ENCODE peak calls at places on chromosomes 4 and X, in ten cellular contexts. One of them, this sample, is unnamed.

GRCh38 chrX:23317799-23318724 is 16.6 kb upstream of the PTCHD1 start:
- DNase-seq in fibroblast of villous mesenchyme: no peak
- DNase-seq in fibroblast of mammary gland: peak
- DNase-seq in suprapubic skin: no peak
- DNase-seq in body of pancreas: no peak
- DNase-seq in cardiac muscle cell: peak
- DNase-seq in AG04450: no peak
- DNase-seq in transverse colon: peak
- DNase-seq in epithelial cell of esophagus: peak
- DNase-seq in bronchial epithelial cell: no peak
- DNase-seq in this sample: peak

GRCh38 chr4:127604949-127605709 is 27.6 kb upstream of the INTU start:
- DNase-seq in fibroblast of villous mesenchyme: peak
- DNase-seq in fibroblast of mammary gland: peak
- DNase-seq in suprapubic skin: no peak
- DNase-seq in body of pancreas: no peak
- DNase-seq in cardiac muscle cell: peak
- DNase-seq in AG04450: no peak
- DNase-seq in transverse colon: no peak
- DNase-seq in epithelial cell of esophagus: peak
- DNase-seq in bronchial epithelial cell: peak
- DNase-seq in this sample: peak

GRCh38 chr4:142474398-142475087 is 371.6 kb downstream of the INPP4B start:
- DNase-seq in fibroblast of villous mesenchyme: no peak
- DNase-seq in fibroblast of mammary gland: no peak
- DNase-seq in suprapubic skin: no peak
- DNase-seq in body of pancreas: no peak
- DNase-seq in cardiac muscle cell: no peak
- DNase-seq in AG04450: no peak
- DNase-seq in transverse colon: no peak
- DNase-seq in epithelial cell of esophagus: peak
- DNase-seq in bronchial epithelial cell: peak
- DNase-seq in this sample: no peak

GRCh38 chr4:85860066-85860465 is 385.1 kb downstream of the ARHGAP24 start:
- DNase-seq in fibroblast of villous mesenchyme: no peak
- DNase-seq in fibroblast of mammary gland: peak
- DNase-seq in suprapubic skin: no peak
- DNase-seq in body of pancreas: no peak
- DNase-seq in cardiac muscle cell: peak
- DNase-seq in AG04450: no peak
- DNase-seq in transverse colon: no peak
- DNase-seq in epithelial cell of esophagus: peak
- DNase-seq in bronchial epithelial cell: peak
- DNase-seq in this sample: peak

GRCh38 chr4:40283968-40284367 is 51.2 kb upstream of the CHRNA9 start:
- DNase-seq in fibroblast of villous mesenchyme: no peak
- DNase-seq in fibroblast of mammary gland: peak
- DNase-seq in suprapubic skin: no peak
- DNase-seq in body of pancreas: no peak
- DNase-seq in cardiac muscle cell: no peak
- DNase-seq in AG04450: no peak
- DNase-seq in transverse colon: no peak
- DNase-seq in epithelial cell of esophagus: peak
- DNase-seq in bronchial epithelial cell: peak
- DNase-seq in this sample: peak

GRCh38 chr4:10106421-10107039 is 10.1 kb downstream of the WDR1 start:
- DNase-seq in fibroblast of villous mesenchyme: peak
- DNase-seq in fibroblast of mammary gland: peak
- DNase-seq in suprapubic skin: peak
- DNase-seq in body of pancreas: no peak
- DNase-seq in cardiac muscle cell: peak
- DNase-seq in AG04450: peak
- DNase-seq in transverse colon: peak
- DNase-seq in epithelial cell of esophagus: peak
- DNase-seq in bronchial epithelial cell: peak
- DNase-seq in this sample: peak

GRCh38 chr4:148443550-148444295 is 1.5 kb upstream of the NR3C2 start:
- DNase-seq in fibroblast of villous mesenchyme: no peak
- DNase-seq in fibroblast of mammary gland: no peak
- DNase-seq in suprapubic skin: no peak
- DNase-seq in body of pancreas: peak
- DNase-seq in cardiac muscle cell: no peak
- DNase-seq in AG04450: no peak
- DNase-seq in transverse colon: peak
- DNase-seq in epithelial cell of esophagus: peak
- DNase-seq in bronchial epithelial cell: no peak
- DNase-seq in this sample: no peak

GRCh38 chr4:168655182-168655581 is 158.3 kb downstream of the PALLD start:
- DNase-seq in fibroblast of villous mesenchyme: no peak
- DNase-seq in fibroblast of mammary gland: no peak
- DNase-seq in suprapubic skin: no peak
- DNase-seq in body of pancreas: no peak
- DNase-seq in cardiac muscle cell: no peak
- DNase-seq in AG04450: no peak
- DNase-seq in transverse colon: no peak
- DNase-seq in epithelial cell of esophagus: no peak
- DNase-seq in bronchial epithelial cell: no peak
- DNase-seq in this sample: no peak

GRCh38 chr4:29539226-29539625 is 1180.9 kb upstream of the PCDH7 start:
- DNase-seq in fibroblast of villous mesenchyme: peak
- DNase-seq in fibroblast of mammary gland: peak
- DNase-seq in suprapubic skin: no peak
- DNase-seq in body of pancreas: no peak
- DNase-seq in cardiac muscle cell: peak
- DNase-seq in AG04450: no peak
- DNase-seq in transverse colon: no peak
- DNase-seq in epithelial cell of esophagus: no peak
- DNase-seq in bronchial epithelial cell: no peak
- DNase-seq in this sample: no peak

GRCh38 chrX:133859860-133860259 is 125.5 kb downstream of the GPC3 start:
- DNase-seq in fibroblast of villous mesenchyme: peak
- DNase-seq in fibroblast of mammary gland: peak
- DNase-seq in suprapubic skin: no peak
- DNase-seq in body of pancreas: no peak
- DNase-seq in cardiac muscle cell: peak
- DNase-seq in AG04450: no peak
- DNase-seq in transverse colon: no peak
- DNase-seq in epithelial cell of esophagus: peak
- DNase-seq in bronchial epithelial cell: peak
- DNase-seq in this sample: peak

GRCh38 chrX:1094934-1095333 is 117.5 kb downstream of the CRLF2 start:
- DNase-seq in fibroblast of villous mesenchyme: no peak
- DNase-seq in fibroblast of mammary gland: no peak
- DNase-seq in suprapubic skin: peak
- DNase-seq in body of pancreas: no peak
- DNase-seq in cardiac muscle cell: no peak
- DNase-seq in AG04450: no peak
- DNase-seq in transverse colon: no peak
- DNase-seq in epithelial cell of esophagus: no peak
- DNase-seq in bronchial epithelial cell: no peak
- DNase-seq in this sample: no peak

DNA sequence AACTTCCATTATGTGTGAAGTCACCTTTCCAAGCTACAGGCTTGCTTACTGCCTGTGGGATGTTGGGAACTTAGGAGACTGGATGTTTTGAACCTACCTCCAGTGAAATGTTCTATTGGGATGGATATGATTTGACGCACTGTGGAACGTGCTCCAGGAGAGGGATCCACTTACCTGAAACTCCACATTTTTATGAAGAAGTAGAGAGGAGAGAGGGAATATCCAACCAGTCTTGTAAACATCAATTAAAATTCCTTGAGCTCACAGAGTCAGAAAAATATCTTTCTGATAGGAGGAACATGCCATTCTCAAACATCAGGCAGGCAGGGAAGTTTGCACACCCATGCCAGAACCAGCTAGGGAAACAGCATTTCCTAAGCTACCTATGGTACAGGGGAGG is 91.1 kb upstream of the MAOA start:
- DNase-seq in fibroblast of villous mesenchyme: no peak
- DNase-seq in fibroblast of mammary gland: no peak
- DNase-seq in suprapubic skin: no peak
- DNase-seq in body of pancreas: no peak
- DNase-seq in cardiac muscle cell: no peak
- DNase-seq in AG04450: no peak
- DNase-seq in transverse colon: no peak
- DNase-seq in epithelial cell of esophagus: peak
- DNase-seq in bronchial epithelial cell: no peak
- DNase-seq in this sample: no peak
- TF ChIP-seq CTCF in fibroblast of villous mesenchyme: no peak
- TF ChIP-seq CTCF in fibroblast of mammary gland: no peak
- TF ChIP-seq CTCF in suprapubic skin: no peak
- TF ChIP-seq CTCF in body of pancreas: peak
- TF ChIP-seq CTCF in cardiac muscle cell: no peak
- TF ChIP-seq CTCF in AG04450: no peak
- TF ChIP-seq CTCF in transverse colon: no peak
- TF ChIP-seq CTCF in epithelial cell of esophagus: no peak
- TF ChIP-seq CTCF in bronchial epithelial cell: peak
- TF ChIP-seq CTCF in this sample: no peak

GRCh38 chrX:109266034-109266433 is 215.9 kb downstream of the GUCY2F start:
- DNase-seq in fibroblast of villous mesenchyme: no peak
- DNase-seq in fibroblast of mammary gland: no peak
- DNase-seq in suprapubic skin: no peak
- DNase-seq in body of pancreas: no peak
- DNase-seq in cardiac muscle cell: no peak
- DNase-seq in AG04450: no peak
- DNase-seq in transverse colon: no peak
- DNase-seq in epithelial cell of esophagus: no peak
- DNase-seq in bronchial epithelial cell: no peak
- DNase-seq in this sample: no peak

GRCh38 chrX:109270580-109271484 is 211.1 kb downstream of the GUCY2F start:
- DNase-seq in fibroblast of villous mesenchyme: no peak
- DNase-seq in fibroblast of mammary gland: peak
- DNase-seq in suprapubic skin: no peak
- DNase-seq in body of pancreas: no peak
- DNase-seq in cardiac muscle cell: peak
- DNase-seq in AG04450: no peak
- DNase-seq in transverse colon: peak
- DNase-seq in epithelial cell of esophagus: peak
- DNase-seq in bronchial epithelial cell: peak
- DNase-seq in this sample: no peak

GRCh38 chrX:109264878-109265277 is 217.0 kb downstream of the GUCY2F start:
- DNase-seq in fibroblast of villous mesenchyme: no peak
- DNase-seq in fibroblast of mammary gland: no peak
- DNase-seq in suprapubic skin: no peak
- DNase-seq in body of pancreas: no peak
- DNase-seq in cardiac muscle cell: no peak
- DNase-seq in AG04450: no peak
- DNase-seq in transverse colon: no peak
- DNase-seq in epithelial cell of esophagus: no peak
- DNase-seq in bronchial epithelial cell: no peak
- DNase-seq in this sample: no peak

GRCh38 chrX:109268340-109268739 is 213.5 kb downstream of the GUCY2F start:
- DNase-seq in fibroblast of villous mesenchyme: no peak
- DNase-seq in fibroblast of mammary gland: no peak
- DNase-seq in suprapubic skin: no peak
- DNase-seq in body of pancreas: no peak
- DNase-seq in cardiac muscle cell: no peak
- DNase-seq in AG04450: no peak
- DNase-seq in transverse colon: no peak
- DNase-seq in epithelial cell of esophagus: peak
- DNase-seq in bronchial epithelial cell: peak
- DNase-seq in this sample: no peak
- H3K4me3 ChIP-seq in fibroblast of villous mesenchyme: no peak
- H3K4me3 ChIP-seq in fibroblast of mammary gland: no peak
- H3K4me3 ChIP-seq in suprapubic skin: no peak
- H3K4me3 ChIP-seq in body of pancreas: no peak
- H3K4me3 ChIP-seq in cardiac muscle cell: no peak
- H3K4me3 ChIP-seq in AG04450: no peak
- H3K4me3 ChIP-seq in transverse colon: no peak
- H3K4me3 ChIP-seq in epithelial cell of esophagus: no peak
- H3K4me3 ChIP-seq in bronchial epithelial cell: no peak
- H3K4me3 ChIP-seq in this sample: no peak

GRCh38 chr4:112266823-112267222 is 18.9 kb downstream of the TIFA start:
- DNase-seq in fibroblast of villous mesenchyme: peak
- DNase-seq in fibroblast of mammary gland: peak
- DNase-seq in suprapubic skin: no peak
- DNase-seq in body of pancreas: no peak
- DNase-seq in cardiac muscle cell: peak
- DNase-seq in AG04450: no peak
- DNase-seq in transverse colon: no peak
- DNase-seq in epithelial cell of esophagus: peak
- DNase-seq in bronchial epithelial cell: no peak
- DNase-seq in this sample: peak
- TF ChIP-seq CTCF in fibroblast of villous mesenchyme: peak
- TF ChIP-seq CTCF in fibroblast of mammary gland: peak
- TF ChIP-seq CTCF in suprapubic skin: peak
- TF ChIP-seq CTCF in body of pancreas: peak
- TF ChIP-seq CTCF in cardiac muscle cell: peak
- TF ChIP-seq CTCF in AG04450: peak
- TF ChIP-seq CTCF in transverse colon: peak
- TF ChIP-seq CTCF in epithelial cell of esophagus: peak
- TF ChIP-seq CTCF in bronchial epithelial cell: no peak
- TF ChIP-seq CTCF in this sample: peak

GRCh38 chr4:82099863-82100579 is 273.8 kb downstream of the HNRNPD start:
- DNase-seq in fibroblast of villous mesenchyme: no peak
- DNase-seq in fibroblast of mammary gland: peak
- DNase-seq in suprapubic skin: no peak
- DNase-seq in body of pancreas: no peak
- DNase-seq in cardiac muscle cell: no peak
- DNase-seq in AG04450: no peak
- DNase-seq in transverse colon: no peak
- DNase-seq in epithelial cell of esophagus: peak
- DNase-seq in bronchial epithelial cell: peak
- DNase-seq in this sample: peak
- H3K4me3 ChIP-seq in fibroblast of villous mesenchyme: no peak
- H3K4me3 ChIP-seq in fibroblast of mammary gland: no peak
- H3K4me3 ChIP-seq in suprapubic skin: no peak
- H3K4me3 ChIP-seq in body of pancreas: no peak
- H3K4me3 ChIP-seq in cardiac muscle cell: no peak
- H3K4me3 ChIP-seq in AG04450: no peak
- H3K4me3 ChIP-seq in transverse colon: no peak
- H3K4me3 ChIP-seq in epithelial cell of esophagus: no peak
- H3K4me3 ChIP-seq in bronchial epithelial cell: no peak
- H3K4me3 ChIP-seq in this sample: no peak

GRCh38 chrX:43836435-43837184 is 45.6 kb downstream of the MAOB start:
- DNase-seq in fibroblast of villous mesenchyme: peak
- DNase-seq in fibroblast of mammary gland: peak
- DNase-seq in suprapubic skin: no peak
- DNase-seq in body of pancreas: no peak
- DNase-seq in cardiac muscle cell: peak
- DNase-seq in AG04450: peak
- DNase-seq in transverse colon: no peak
- DNase-seq in epithelial cell of esophagus: peak
- DNase-seq in bronchial epithelial cell: peak
- DNase-seq in this sample: peak
- TF ChIP-seq CTCF in fibroblast of villous mesenchyme: peak
- TF ChIP-seq CTCF in fibroblast of mammary gland: peak
- TF ChIP-seq CTCF in suprapubic skin: peak
- TF ChIP-seq CTCF in body of pancreas: peak
- TF ChIP-seq CTCF in cardiac muscle cell: peak
- TF ChIP-seq CTCF in AG04450: peak
- TF ChIP-seq CTCF in transverse colon: peak
- TF ChIP-seq CTCF in epithelial cell of esophagus: peak
- TF ChIP-seq CTCF in bronchial epithelial cell: peak
- TF ChIP-seq CTCF in this sample: peak

DNA sequence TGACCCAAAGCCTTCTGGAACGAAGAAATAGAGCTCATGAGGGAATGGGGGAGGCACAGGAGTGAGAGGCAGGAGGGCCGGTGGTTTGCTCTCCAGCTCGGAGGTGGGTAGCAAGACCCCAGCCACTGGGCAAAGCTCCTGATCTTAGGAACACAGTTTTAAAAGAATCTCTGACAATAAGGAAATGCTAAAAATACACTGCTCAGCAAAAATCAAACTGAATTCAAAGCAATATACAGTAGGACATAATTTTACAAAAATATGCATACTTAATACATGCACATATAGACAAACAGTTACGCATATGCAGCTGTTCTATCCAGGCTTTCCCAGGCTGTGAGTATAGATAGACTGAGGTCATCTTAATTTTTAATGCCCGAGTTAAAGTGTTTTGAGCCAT is 6.8 kb downstream of the GPR50 start:
- DNase-seq in fibroblast of villous mesenchyme: no peak
- DNase-seq in fibroblast of mammary gland: no peak
- DNase-seq in suprapubic skin: no peak
- DNase-seq in body of pancreas: no peak
- DNase-seq in cardiac muscle cell: no peak
- DNase-seq in AG04450: no peak
- DNase-seq in transverse colon: no peak
- DNase-seq in epithelial cell of esophagus: no peak
- DNase-seq in bronchial epithelial cell: no peak
- DNase-seq in this sample: no peak
- H3K4me3 ChIP-seq in fibroblast of villous mesenchyme: no peak
- H3K4me3 ChIP-seq in fibroblast of mammary gland: no peak
- H3K4me3 ChIP-seq in suprapubic skin: no peak
- H3K4me3 ChIP-seq in body of pancreas: no peak
- H3K4me3 ChIP-seq in cardiac muscle cell: no peak
- H3K4me3 ChIP-seq in AG04450: no peak
- H3K4me3 ChIP-seq in transverse colon: no peak
- H3K4me3 ChIP-seq in epithelial cell of esophagus: no peak
- H3K4me3 ChIP-seq in bronchial epithelial cell: no peak
- H3K4me3 ChIP-seq in this sample: no peak